ENCODE peak calls at places on chromosomes 3 and 15, in five cellular contexts. G is aorta, M is Panc1, K is cardiac muscle cell, S is IMR-90. H is an unnamed sample.

GRCh38 chr3:31142139-31142538 is 247.7 kb upstream of the GADL1 start:
- DNase-seq in G (no peak), M (no peak), K (no peak), S (no peak), H (no peak)

GRCh38 chr3:185878920-185879319 is 54.1 kb upstream of the IGF2BP2 start:
- DNase-seq in G (no peak), M (no peak), K (peak), S (no peak), H (no peak)

GRCh38 chr15:49031764-49032270 is 14.4 kb downstream of the SECISBP2L start:
- DNase-seq in G (no peak), M (no peak), K (no peak), S (peak), H (no peak)

GRCh38 chr3:179653777-179654117 is 907 bp downstream of the USP13 start:
- DNase-seq in G (no peak), M (no peak), K (no peak), S (no peak), H (no peak)

GRCh38 chr3:59540241-59540640 is 490.4 kb upstream of the CFAP20DC start:
- DNase-seq in G (no peak), M (no peak), K (no peak), S (peak), H (no peak)

GRCh38 chr3:77254967-77255831 is 215.3 kb downstream of the ROBO2 start:
- DNase-seq in G (no peak), M (peak), K (peak), S (peak), H (peak)

GRCh38 chr3:13192471-13193213 is 119.4 kb upstream of the IQSEC1 start:
- DNase-seq in G (no peak), M (no peak), K (no peak), S (peak), H (no peak)

GRCh38 chr3:131353946-131354345 is 27.6 kb upstream of the NUDT16 start:
- DNase-seq in G (no peak), M (no peak), K (no peak), S (no peak), H (no peak)

GRCh38 chr15:48966595-48967301 is 3.0 kb upstream of the SHC4 start:
- DNase-seq in G (no peak), M (no peak), K (no peak), S (peak), H (no peak)

GRCh38 chr3:150238995-150239612 is 169.0 kb upstream of the TSC22D2 start:
- DNase-seq in G (no peak), M (no peak), K (peak), S (no peak), H (no peak)

GRCh38 chr15:87942316-87942715 is 314.2 kb downstream of the NTRK3 start:
- DNase-seq in G (no peak), M (no peak), K (no peak), S (no peak), H (no peak)

GRCh38 chr3:43872301-43872700 is 181.6 kb downstream of the ABHD5 start:
- DNase-seq in G (no peak), M (no peak), K (no peak), S (peak), H (no peak)

GRCh38 chr3:152626226-152626625 is 208.7 kb upstream of the P2RY1 start:
- DNase-seq in G (no peak), M (no peak), K (no peak), S (no peak), H (no peak)

GRCh38 chr3:32832193-32832592 is 14.4 kb downstream of the TRIM71 start:
- DNase-seq in G (no peak), M (no peak), K (no peak), S (no peak), H (no peak)

GRCh38 chr3:45689787-45690145 is 570 bp downstream of the SACM1L start:
- DNase-seq in G (no peak), M (no peak), K (no peak), S (no peak), H (no peak)

GRCh38 chr3:193816656-193817311 is 223.8 kb downstream of the OPA1 start:
- DNase-seq in G (peak), M (no peak), K (peak), S (peak), H (peak)

GRCh38 chr15:88688394-88688933 is 49.6 kb downstream of the ISG20 start:
- DNase-seq in G (no peak), M (no peak), K (no peak), S (no peak), H (no peak)

GRCh38 chr15:41620536-41621199 is 39.5 kb upstream of the MGA start:
- DNase-seq in G (no peak), M (peak), K (no peak), S (no peak), H (no peak)

GRCh38 chr3:67001086-67001861 is 3.2 kb downstream of the KBTBD8 start:
- DNase-seq in G (no peak), M (no peak), K (no peak), S (no peak), H (no peak)

GRCh38 chr3:42439461-42440075 is 29.2 kb upstream of the LYZL4 start:
- DNase-seq in G (no peak), M (no peak), K (no peak), S (no peak), H (no peak)

GRCh38 chr15:57640935-57641682 is 49.4 kb downstream of the MYZAP start:
- DNase-seq in G (no peak), M (no peak), K (peak), S (peak), H (no peak)

GRCh38 chr15:87722941-87723691 is 533.4 kb downstream of the NTRK3 start:
- DNase-seq in G (no peak), M (no peak), K (no peak), S (peak), H (no peak)

GRCh38 chr3:10510743-10511432 is 5.5 kb upstream of the ATP2B2 start:
- DNase-seq in G (peak), M (no peak), K (no peak), S (no peak), H (no peak)

GRCh38 chr3:27630892-27631291 is 91.2 kb downstream of the EOMES start:
- DNase-seq in G (no peak), M (no peak), K (no peak), S (peak), H (no peak)

GRCh38 chr3:42539871-42540714 is 37.6 kb downstream of the VIPR1 start:
- DNase-seq in G (no peak), M (no peak), K (peak), S (no peak), H (peak)

GRCh38 chr3:4532535-4533112 is 39.5 kb downstream of the ITPR1 start:
- DNase-seq in G (no peak), M (no peak), K (no peak), S (no peak), H (no peak)

GRCh38 chr3:132730891-132731580 is 8.8 kb upstream of the NPHP3 start:
- DNase-seq in G (no peak), M (no peak), K (peak), S (peak), H (no peak)

GRCh38 chr3:107676469-107677309 is 153.9 kb downstream of the BBX start:
- DNase-seq in G (no peak), M (no peak), K (peak), S (peak), H (no peak)

GRCh38 chr3:126782554-126782953 is 78.5 kb downstream of the CHCHD6 start:
- DNase-seq in G (no peak), M (peak), K (no peak), S (peak), H (no peak)

GRCh38 chr3:46664188-46664970 is 29.1 kb downstream of the ALS2CL start:
- DNase-seq in G (no peak), M (no peak), K (no peak), S (no peak), H (no peak)

DNA sequence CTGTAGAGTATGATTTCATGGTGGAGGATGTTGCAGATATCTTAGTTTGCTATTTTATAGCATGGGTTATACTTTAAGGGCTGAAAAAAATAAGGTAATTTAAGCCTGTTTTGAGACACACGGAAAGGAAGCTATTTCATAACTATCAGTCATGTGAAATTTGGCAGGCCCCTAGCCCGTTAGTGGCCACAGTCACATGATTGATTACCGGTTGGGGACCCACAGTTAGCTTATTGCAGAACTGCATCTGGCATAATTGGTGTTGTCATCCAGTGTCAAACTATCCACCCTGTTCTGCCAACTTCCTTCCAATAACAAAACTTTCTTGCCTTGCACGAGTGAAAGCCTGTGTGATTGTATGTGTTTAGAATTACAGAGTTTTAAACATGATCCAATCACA is 35.2 kb downstream of the FNDC3B start:
- DNase-seq in G (peak), M (no peak), K (no peak), S (no peak), H (no peak)
- H3K27ac ChIP-seq in G (no peak), M (peak), K (peak), S (no peak), H (no peak)

GRCh38 chr15:79180318-79180717 is 89.7 kb upstream of the RASGRF1 start:
- DNase-seq in G (no peak), M (no peak), K (no peak), S (no peak), H (no peak)

GRCh38 chr15:79176151-79176550 is 85.6 kb upstream of the RASGRF1 start:
- DNase-seq in G (no peak), M (no peak), K (no peak), S (no peak), H (no peak)

GRCh38 chr15:79179108-79179561 is 88.6 kb upstream of the RASGRF1 start:
- DNase-seq in G (no peak), M (no peak), K (no peak), S (peak), H (no peak)

GRCh38 chr15:79184465-79184892 is 93.9 kb upstream of the RASGRF1 start:
- DNase-seq in G (peak), M (peak), K (peak), S (peak), H (no peak)

GRCh38 chr15:79179597-79179996 is 89.0 kb upstream of the RASGRF1 start:
- DNase-seq in G (no peak), M (no peak), K (no peak), S (no peak), H (no peak)
- H3K27ac ChIP-seq in G (no peak), M (peak), K (no peak), S (no peak), H (no peak)

GRCh38 chr15:68478853-68479252 is 46.9 kb upstream of the ITGA11 start:
- DNase-seq in G (no peak), M (no peak), K (no peak), S (no peak), H (no peak)

GRCh38 chr15:68471552-68471951 is 39.6 kb upstream of the ITGA11 start:
- DNase-seq in G (no peak), M (no peak), K (no peak), S (peak), H (no peak)

GRCh38 chr15:68479406-68479805 is 47.4 kb upstream of the ITGA11 start:
- DNase-seq in G (peak), M (no peak), K (no peak), S (peak), H (no peak)

GRCh38 chr15:68479870-68480269 is 47.9 kb upstream of the ITGA11 start:
- DNase-seq in G (no peak), M (no peak), K (no peak), S (peak), H (no peak)

GRCh38 chr15:68475449-68475848 is 43.5 kb upstream of the ITGA11 start:
- DNase-seq in G (no peak), M (no peak), K (no peak), S (no peak), H (no peak)
- H3K27ac ChIP-seq in G (no peak), M (no peak), K (no peak), S (no peak), H (no peak)

GRCh38 chr15:31372635-31373091 is 46.0 kb downstream of the KLF13 start:
- DNase-seq in G (peak), M (no peak), K (peak), S (peak), H (no peak)
- H3K27ac ChIP-seq in G (no peak), M (no peak), K (no peak), S (peak), H (no peak)

DNA sequence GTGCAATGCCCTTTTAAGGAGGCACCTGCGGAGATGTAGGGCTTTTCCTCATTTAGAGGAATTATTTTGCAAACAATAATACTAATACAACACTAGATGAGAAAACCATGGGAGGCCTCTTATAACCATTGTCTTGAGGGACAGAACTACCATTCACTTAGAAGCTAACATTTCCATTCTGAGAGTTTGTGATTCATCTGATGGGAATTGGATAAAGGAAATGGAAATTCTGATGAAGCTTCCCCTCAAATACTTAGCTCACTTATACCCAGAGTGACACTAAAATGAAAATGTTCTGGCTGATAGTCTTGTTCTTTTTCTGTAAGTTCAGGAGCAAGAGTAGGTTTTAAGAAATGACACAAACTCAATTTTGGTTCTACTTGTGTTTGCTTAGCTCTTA is 147.6 kb downstream of the CADPS start:
- DNase-seq in G (no peak), M (no peak), K (no peak), S (no peak), H (no peak)
- H3K27ac ChIP-seq in G (no peak), M (no peak), K (no peak), S (no peak), H (no peak)